ENCODE peak calls at places on chromosomes 2 and 18, in six cellular contexts. J, F, Y, L, R and B are unnamed samples.

GRCh38 chr2:39640681-39641080 is 25.0 kb upstream of the TMEM178A start:
- DNase-seq in F (no peak), Y (no peak), R (no peak), L (no peak), J (no peak), B (no peak)

GRCh38 chr18:55264108-55264507 is 304.8 kb upstream of the CCDC68 start:
- DNase-seq in J (no peak), L (no peak), F (no peak), R (no peak), Y (peak; percentile 56), B (no peak)

GRCh38 chr2:130845507-130846085 is 8.9 kb downstream of the ARHGEF4 start:
- DNase-seq in R (no peak), J (no peak), F (no peak), Y (no peak), L (no peak), B (peak; percentile 20)

GRCh38 chr2:158456309-158457066 is at the start of the genes CCDC148 and PKP4:
- DNase-seq in R (peak; percentile 89), F (peak; percentile 92), L (peak; percentile 94), J (peak; percentile 99), Y (peak; percentile 88), B (peak; percentile 94)

GRCh38 chr2:135836596-135836995 is 388 bp downstream of the LCT start:
- DNase-seq in F (no peak), L (no peak), Y (no peak), J (no peak), R (no peak), B (no peak)

GRCh38 chr2:201656102-201656501 is 12.8 kb upstream of the TMEM237 start:
- DNase-seq in F (no peak), Y (no peak), J (no peak), R (no peak), L (no peak), B (no peak)

GRCh38 chr2:230944804-230945372 is 19.8 kb upstream of the GPR55 start:
- DNase-seq in J (no peak), L (peak; percentile 69), Y (no peak), R (no peak), F (no peak), B (peak; percentile 44)

GRCh38 chr2:192162392-192163042 is 32.2 kb downstream of the TMEFF2 start:
- DNase-seq in L (peak; percentile 75), R (no peak), F (peak; percentile 72), Y (peak; percentile 82), J (peak; percentile 39), B (no peak)

GRCh38 chr18:32095571-32096229 is 4.0 kb downstream of the RNF138 start:
- DNase-seq in J (no peak), Y (no peak), F (no peak), L (no peak), R (no peak), B (no peak)
- H3K4me3 ChIP-seq in J (no peak overlapping the region), Y (no peak overlapping the region), F (peak overlapping the region; percentile 96), L (no peak overlapping the region), R (no peak overlapping the region), B (no peak overlapping the region)

GRCh38 chr2:182718459-182718858 is 2.4 kb downstream of the DNAJC10 start:
- DNase-seq in R (no peak), F (no peak), L (no peak), Y (no peak), J (no peak), B (no peak)
- H3K4me3 ChIP-seq in R (no peak overlapping the region), F (no peak overlapping the region), L (peak overlapping the region; percentile 21), Y (no peak overlapping the region), J (no peak overlapping the region), B (no peak overlapping the region)

GRCh38 chr2:225165052-225165451 is 122.8 kb upstream of the DOCK10 start:
- DNase-seq in R (no peak), Y (peak; percentile 52), J (no peak), F (no peak), L (no peak), B (no peak)
- H3K4me3 ChIP-seq in R (no peak overlapping the region), Y (no peak overlapping the region), J (no peak overlapping the region), F (no peak overlapping the region), L (no peak overlapping the region), B (no peak overlapping the region)

DNA sequence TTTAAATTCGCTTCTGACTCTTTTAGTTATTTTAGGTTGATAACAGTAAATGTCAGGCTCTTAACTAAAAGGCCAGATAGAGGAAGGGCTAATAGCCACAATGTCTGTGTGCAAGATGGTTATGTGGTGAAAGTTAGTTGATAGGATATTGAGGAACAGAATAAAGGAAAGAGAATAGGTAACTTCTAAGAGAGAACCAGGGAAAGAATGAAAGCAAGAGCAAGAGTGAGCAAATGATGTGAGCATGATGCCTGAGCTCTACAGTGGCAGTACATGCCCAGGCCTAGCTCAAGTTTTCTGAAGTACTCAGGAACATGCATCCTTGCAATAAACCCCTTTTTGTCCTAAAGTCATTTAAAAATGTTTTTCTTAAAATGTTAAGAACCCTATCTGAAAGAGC is 12.5 kb upstream of the TFPI start:
- DNase-seq in F (no peak), R (no peak), L (no peak), J (no peak), Y (no peak), B (no peak)
- H3K4me3 ChIP-seq in F (no peak overlapping the region), R (no peak overlapping the region), L (no peak overlapping the region), J (no peak overlapping the region), Y (no peak overlapping the region), B (no peak overlapping the region)

DNA sequence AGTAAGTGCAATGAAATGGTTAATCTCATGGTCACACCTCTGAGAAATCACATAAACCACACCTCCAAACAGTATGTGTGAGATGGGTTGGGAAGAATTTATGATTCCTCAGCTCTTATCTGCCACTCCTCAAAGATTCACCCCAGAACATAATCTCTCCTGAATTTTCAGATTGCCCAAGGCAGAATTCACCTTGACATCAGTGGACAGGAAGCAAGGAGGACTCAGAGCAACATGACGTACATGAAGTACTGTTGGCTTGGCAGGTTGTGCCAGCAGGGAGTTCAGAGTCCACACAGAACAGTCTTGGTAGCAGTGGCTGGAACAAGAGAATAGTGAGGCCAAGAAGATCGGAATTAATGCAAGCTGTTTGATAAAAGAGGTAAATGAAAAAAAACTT is 31.7 kb upstream of the CYBRD1 start:
- DNase-seq in L (no peak), J (no peak), F (no peak), R (no peak), Y (no peak), B (no peak)
- H3K4me3 ChIP-seq in L (no peak overlapping the region), J (no peak overlapping the region), F (no peak overlapping the region), R (no peak overlapping the region), Y (no peak overlapping the region), B (no peak overlapping the region)

DNA sequence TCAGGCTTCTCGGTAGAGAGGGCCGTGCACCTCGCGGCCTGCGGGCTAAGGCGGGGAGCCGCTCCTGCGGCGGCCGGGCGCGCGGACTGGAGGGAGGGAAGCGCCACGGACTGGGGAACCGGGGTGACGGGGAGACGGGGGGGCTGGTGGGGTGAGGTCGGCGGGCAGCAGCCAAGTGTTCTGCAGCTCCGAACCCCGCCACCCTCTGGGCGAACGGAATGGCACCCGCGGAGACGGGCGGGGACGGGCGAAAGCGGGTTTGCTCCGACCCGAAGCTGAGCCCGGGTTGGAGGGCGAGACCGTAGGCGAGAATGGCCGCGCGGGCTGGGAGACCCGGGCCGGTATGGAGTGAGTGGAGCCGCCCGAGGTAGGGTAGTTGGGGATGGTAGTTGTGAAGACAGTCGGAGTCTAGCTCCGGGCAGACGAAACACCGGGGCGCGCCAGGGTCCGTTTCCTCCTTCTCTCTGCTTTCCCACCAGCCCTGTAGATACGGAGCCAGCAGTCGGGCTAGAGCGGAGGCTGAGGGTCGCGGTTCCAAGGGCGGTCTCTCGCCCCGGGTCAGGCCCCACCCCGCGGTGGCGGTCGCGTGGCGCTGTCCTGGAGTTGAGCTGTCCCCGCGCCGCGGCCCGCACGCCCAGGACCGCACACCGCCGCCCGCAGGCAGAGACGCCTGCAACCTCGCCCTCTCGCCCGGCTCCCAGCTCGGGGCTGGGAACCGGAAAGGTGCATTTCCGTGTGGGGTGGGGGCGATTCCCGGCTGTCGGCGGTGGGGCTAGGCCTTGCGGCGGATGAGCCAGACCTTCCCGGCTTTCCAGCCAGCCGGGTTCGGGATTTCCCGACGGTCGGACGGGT is 160.3 kb upstream of the SIX2 start:
- DNase-seq in L (no peak), Y (peak; percentile 55), J (no peak), R (no peak), F (no peak), B (peak; percentile 79)
- H3K4me3 ChIP-seq in L (peak overlapping the region; percentile 5), Y (peak overlapping the region; percentile 55), J (no peak overlapping the region), R (peak overlapping the region; percentile 66), F (no peak overlapping the region), B (peak overlapping the region; percentile 53)

DNA sequence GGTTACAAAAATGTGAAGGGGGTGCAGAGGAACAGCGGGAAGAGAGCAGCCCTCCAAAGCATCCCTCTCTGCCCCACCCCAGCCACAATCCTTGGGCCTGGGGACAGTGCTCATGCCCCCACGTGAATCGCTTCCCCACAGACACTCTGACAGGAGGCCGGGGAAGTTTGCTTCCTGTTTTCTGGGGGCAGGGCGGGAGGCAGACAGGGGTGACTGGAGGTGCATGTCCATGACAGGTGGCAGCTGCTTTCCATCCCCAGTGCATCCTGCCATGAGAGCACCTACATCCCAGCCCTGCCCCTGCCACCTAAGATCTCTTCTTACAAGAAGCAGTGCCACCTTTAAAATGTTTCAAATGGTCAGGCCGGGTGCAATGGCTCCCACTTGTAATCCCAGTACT is 47.2 kb upstream of the UBE2F start:
- DNase-seq in Y (no peak), R (no peak), F (no peak), J (no peak), L (no peak), B (peak; percentile 73)
- H3K4me3 ChIP-seq in Y (no peak overlapping the region), R (no peak overlapping the region), F (no peak overlapping the region), J (no peak overlapping the region), L (no peak overlapping the region), B (no peak overlapping the region)